ENCODE peak calls at places on chromosomes 1 and 21, in four cellular contexts. E, Q, Y and S are unnamed samples.

GRCh38 chr1:150875197-150876110 is 945 bp downstream of the ARNT start:
- ATAC-seq in E (peak; percentile 45), Q (peak; percentile 17), Y (peak; percentile 54), S (no peak)

GRCh38 chr1:230084408-230085177 is 17.6 kb downstream of the GALNT2 start:
- ATAC-seq in E (peak; percentile 59), Q (no peak), Y (no peak), S (peak; percentile 72)

GRCh38 chr1:159869173-159869572 is 6.7 kb upstream of the VSIG8 start:
- ATAC-seq in E (no peak), Q (no peak), Y (peak; percentile 70), S (no peak)

GRCh38 chr1:198655464-198656121 is 16.8 kb downstream of the PTPRC start:
- ATAC-seq in E (no peak), Q (no peak), Y (peak; percentile 57), S (no peak)

GRCh38 chr1:161978011-161978790 is 45.5 kb downstream of the OLFML2B start:
- ATAC-seq in E (no peak), Q (no peak), Y (peak; percentile 64), S (no peak)

GRCh38 chr1:41158147-41158875 is 83.8 kb downstream of the SCMH1 start:
- ATAC-seq in E (no peak), Q (no peak), Y (peak; percentile 84), S (no peak)

GRCh38 chr1:1614204-1614953 is 921 bp upstream of the MIB2 start:
- ATAC-seq in E (peak; percentile 17), Q (no peak), Y (peak; percentile 14), S (no peak)

GRCh38 chr21:25657140-25657539 is 18.1 kb downstream of the JAM2 start:
- ATAC-seq in E (no peak), Q (no peak), Y (no peak), S (no peak)

GRCh38 chr1:112964347-112964746 is 8.4 kb upstream of the SLC16A1 start:
- ATAC-seq in E (no peak), Q (no peak), Y (no peak), S (no peak)

GRCh38 chr1:229127301-229127700 is 143.6 kb upstream of the RAB4A start:
- ATAC-seq in E (no peak), Q (no peak), Y (no peak), S (no peak)

GRCh38 chr21:42465008-42465878 is 30.8 kb downstream of the RSPH1 start:
- ATAC-seq in E (no peak), Q (no peak), Y (peak; percentile 60), S (peak; percentile 10)

GRCh38 chr1:106964505-106964904 is 92.0 kb upstream of the PRMT6 start:
- ATAC-seq in E (no peak), Q (no peak), Y (no peak), S (no peak)

GRCh38 chr1:41343790-41344679 is 17.2 kb upstream of the FOXO6 start:
- ATAC-seq in E (no peak), Q (no peak), Y (peak; percentile 16), S (no peak)

GRCh38 chr1:243713470-243714186 is 136.4 kb downstream of the AKT3 start:
- ATAC-seq in E (no peak), Q (no peak), Y (no peak), S (no peak)

GRCh38 chr1:167628754-167629515 is 1.1 kb upstream of the RCSD1 start:
- ATAC-seq in E (no peak), Q (peak; percentile 30), Y (no peak), S (no peak)

GRCh38 chr1:41485605-41486004 is 1.1 kb upstream of the EDN2 start:
- ATAC-seq in E (no peak), Q (no peak), Y (no peak), S (no peak)

GRCh38 chr1:14929547-14930223 is 223.9 kb upstream of the TMEM51 start:
- ATAC-seq in E (no peak), Q (no peak), Y (peak; percentile 85), S (no peak)

GRCh38 chr1:27951396-27951795 is 8.4 kb upstream of the XKR8 start:
- ATAC-seq in E (no peak), Q (no peak), Y (no peak), S (no peak)

GRCh38 chr1:201562659-201563405 is 23.9 kb downstream of the NAV1 start:
- ATAC-seq in E (no peak), Q (no peak), Y (no peak), S (peak; percentile 75)

GRCh38 chr1:169024800-169025253 is 81.7 kb upstream of the ATP1B1 start:
- ATAC-seq in E (no peak), Q (no peak), Y (no peak), S (no peak)

GRCh38 chr1:33390550-33390949 is 40.3 kb downstream of the PHC2 start:
- ATAC-seq in E (no peak), Q (no peak), Y (no peak), S (no peak)

GRCh38 chr1:214362188-214362882 is 81.4 kb downstream of the SMYD2 start:
- ATAC-seq in E (no peak), Q (no peak), Y (peak; percentile 66), S (no peak)

GRCh38 chr1:214454619-214455396 is 96.6 kb downstream of the PTPN14 start:
- ATAC-seq in E (no peak), Q (no peak), Y (no peak), S (no peak)

DNA sequence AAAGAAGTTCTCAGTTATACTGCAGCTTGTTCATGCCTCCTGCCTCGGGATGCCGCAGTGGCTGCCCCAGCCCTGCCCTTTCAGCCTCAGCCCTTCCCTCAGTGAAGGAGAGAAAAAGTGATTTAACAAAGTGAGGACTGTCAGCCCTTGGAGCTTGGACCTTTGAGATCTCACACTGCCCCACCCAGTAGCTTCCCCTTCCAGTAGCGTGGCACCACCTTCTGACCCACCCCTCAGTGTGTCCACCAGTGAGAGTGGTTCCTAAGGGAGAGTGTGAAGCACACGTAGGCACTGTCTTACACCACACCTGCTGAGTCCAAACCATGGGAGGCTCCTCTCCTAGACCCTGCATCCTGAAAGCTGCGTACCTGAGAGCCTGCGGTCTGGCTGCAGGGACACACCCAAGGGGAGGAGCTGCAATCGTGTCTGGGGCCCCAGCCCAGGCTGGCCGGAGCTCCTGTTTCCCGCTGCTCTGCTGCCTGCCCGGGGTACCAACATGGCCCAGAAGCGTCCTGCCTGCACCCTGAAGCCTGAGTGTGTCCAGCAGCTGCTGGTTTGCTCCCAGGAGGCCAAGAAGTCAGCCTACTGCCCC is at the start of gene CDA:
- ATAC-seq in E (peak; percentile 64), Q (peak; percentile 88), Y (peak; percentile 75), S (peak; percentile 11)
- TF ChIP-seq POLR2AphosphoS5 in E (no peak), Q (no peak), Y (no peak), S (no peak)

GRCh38 chr1:206634365-206635079 is 814 bp upstream of the DYRK3 start:
- ATAC-seq in E (peak; percentile 45), Q (peak; percentile 30), Y (peak; percentile 53), S (peak; percentile 58)

GRCh38 chr1:206635080-206635982 is at the start of gene DYRK3:
- ATAC-seq in E (peak; percentile 96), Q (peak; percentile 90), Y (peak; percentile 93), S (peak; percentile 92)

GRCh38 chr1:206633708-206634121 is 1.6 kb upstream of the DYRK3 start:
- ATAC-seq in E (no peak), Q (no peak), Y (no peak), S (peak; percentile 73)

GRCh38 chr1:206628916-206629315 is 6.4 kb upstream of the DYRK3 start:
- ATAC-seq in E (no peak), Q (no peak), Y (no peak), S (no peak)

DNA sequence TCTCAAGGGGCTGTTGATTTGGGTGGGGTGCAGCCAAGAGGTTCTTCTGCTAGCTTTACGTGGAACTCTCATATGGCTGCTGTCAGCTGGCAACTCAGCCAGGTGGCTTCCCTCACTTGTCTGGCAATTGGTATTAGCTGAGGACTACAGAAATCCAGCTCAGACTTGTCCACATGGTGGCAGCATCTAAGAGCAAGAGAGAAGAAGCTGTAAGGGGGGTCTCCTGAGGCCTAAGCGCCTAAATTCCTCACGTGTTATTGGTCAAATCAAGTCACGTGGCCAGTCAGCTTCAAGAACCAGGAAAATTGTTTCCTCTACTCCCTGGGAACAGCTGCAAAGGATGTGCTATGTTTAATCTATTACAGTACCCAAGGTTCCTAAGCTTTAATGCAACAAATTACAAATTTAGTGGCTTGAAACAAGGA is 4.2 kb upstream of the DYRK3 start:
- ATAC-seq in E (peak; percentile 39), Q (peak; percentile 34), Y (peak; percentile 24), S (peak; percentile 40)
- TF ChIP-seq POLR2AphosphoS5 in E (no peak), Q (no peak), Y (no peak), S (peak; percentile 56)

GRCh38 chr1:47231314-47232186 is 475 bp downstream of the TAL1 start:
- ATAC-seq in E (no peak), Q (peak; percentile 23), Y (peak; percentile 48), S (no peak)
- TF ChIP-seq POLR2AphosphoS5 in E (no peak), Q (no peak), Y (peak; percentile 73), S (peak; percentile 90)

DNA sequence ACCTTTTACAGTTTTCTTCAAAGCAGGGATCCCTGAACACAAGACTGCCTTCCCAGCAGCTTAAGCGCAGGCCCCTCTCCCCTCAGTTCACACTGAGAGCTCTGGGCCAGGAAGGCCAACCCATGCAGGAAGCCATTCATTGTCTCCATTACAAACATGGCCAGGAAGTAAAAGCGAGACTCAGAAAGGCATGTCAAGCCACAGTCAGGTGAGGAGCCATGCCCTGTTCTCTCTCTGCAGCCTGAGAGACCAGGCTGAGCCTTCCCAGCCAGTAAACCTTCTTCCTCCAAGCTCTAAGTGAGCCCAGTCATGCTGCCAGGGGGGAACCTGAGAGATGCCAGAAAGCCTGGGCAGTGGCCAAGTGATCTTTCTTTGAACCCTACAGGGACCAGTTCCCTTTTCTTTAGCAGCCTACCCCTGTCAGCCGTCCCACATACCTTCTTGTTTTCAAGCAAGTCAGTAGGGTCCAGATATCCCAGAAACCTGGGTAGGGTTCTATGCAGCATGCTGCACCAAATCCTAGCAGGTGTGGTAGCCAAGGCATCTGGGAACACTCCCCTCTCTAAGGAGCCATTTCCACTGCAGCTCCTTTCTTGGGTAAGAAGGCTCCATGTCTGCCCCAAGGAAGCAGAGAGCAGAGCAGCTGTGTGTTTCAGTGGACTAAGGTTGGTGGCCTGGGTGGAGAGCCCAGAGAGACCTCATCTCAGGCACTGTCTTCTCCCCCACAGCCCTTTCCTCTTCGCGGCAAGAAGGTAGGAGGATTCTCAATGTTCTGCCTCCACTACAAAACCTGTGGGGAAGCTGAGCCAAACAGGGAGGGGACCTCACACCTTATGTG is 974 bp downstream of the TRAF3IP3 start:
- ATAC-seq in E (no peak), Q (no peak), Y (no peak), S (no peak)
- TF ChIP-seq POLR2AphosphoS5 in E (no peak), Q (no peak), Y (no peak), S (no peak)

GRCh38 chr1:9042272-9042671 is 16.0 kb upstream of the SLC2A7 start:
- ATAC-seq in E (no peak), Q (no peak), Y (no peak), S (no peak)
- TF ChIP-seq POLR2AphosphoS5 in E (no peak), Q (no peak), Y (no peak), S (no peak)

GRCh38 chr1:16151200-16151708 is 4.6 kb downstream of the EPHA2 start:
- ATAC-seq in E (no peak), Q (no peak), Y (peak; percentile 65), S (no peak)
- TF ChIP-seq POLR2AphosphoS5 in E (no peak), Q (no peak), Y (peak; percentile 53), S (no peak)

GRCh38 chr1:173863224-173864151 is 4.3 kb downstream of the GAS5 start:
- ATAC-seq in E (no peak), Q (no peak), Y (no peak), S (no peak)
- TF ChIP-seq POLR2AphosphoS5 in E (peak; percentile 68), Q (no peak), Y (peak; percentile 70), S (no peak)

DNA sequence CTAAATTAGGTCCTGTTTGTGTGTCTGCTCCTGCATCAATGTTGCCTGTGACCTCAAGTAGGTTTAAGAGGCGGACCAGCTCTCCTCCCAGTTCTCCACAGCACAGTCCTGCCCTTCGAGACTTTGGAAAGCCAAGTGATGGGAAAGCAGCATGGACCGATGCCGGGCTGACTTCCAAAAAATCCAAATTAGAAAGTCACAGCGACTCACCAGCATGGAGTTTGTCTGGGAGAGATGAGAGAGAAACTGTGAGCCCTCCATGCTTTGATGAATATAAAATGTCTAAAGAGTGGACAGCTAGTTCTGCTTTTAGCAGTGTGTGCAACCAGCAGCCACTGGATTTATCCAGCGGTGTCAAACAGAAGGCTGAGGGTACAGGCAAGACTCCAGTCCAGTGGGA is 79.9 kb downstream of the PRDM2 start:
- ATAC-seq in E (no peak), Q (no peak), Y (no peak), S (no peak)
- TF ChIP-seq POLR2AphosphoS5 in E (no peak), Q (no peak), Y (no peak), S (no peak)